ENCODE peak calls at places on chromosome 19, in six cellular contexts. One of them, this sample, is unnamed.

GRCh38 chr19:41638624-41639023 is 11.8 kb upstream of the CEACAM4 start:
- DNase-seq in K562: no peak
- DNase-seq in GM12878: no peak
- DNase-seq in tibial nerve: no peak
- DNase-seq in stomach: no peak
- DNase-seq in sigmoid colon: no peak
- DNase-seq in this sample: no peak

GRCh38 chr19:31546561-31546960 is 197.3 kb upstream of the TSHZ3 start:
- DNase-seq in K562: no peak
- DNase-seq in GM12878: no peak
- DNase-seq in tibial nerve: no peak
- DNase-seq in stomach: no peak
- DNase-seq in sigmoid colon: no peak
- DNase-seq in this sample: no peak

GRCh38 chr19:52542984-52543664 is 15.7 kb downstream of the ZNF808 start:
- DNase-seq in K562: no peak
- DNase-seq in GM12878: peak; percentile 66
- DNase-seq in tibial nerve: no peak
- DNase-seq in stomach: no peak
- DNase-seq in sigmoid colon: no peak
- DNase-seq in this sample: no peak

GRCh38 chr19:10788146-10788545 is 47.9 kb downstream of the TMED1 start:
- DNase-seq in K562: no peak
- DNase-seq in GM12878: no peak
- DNase-seq in tibial nerve: no peak
- DNase-seq in stomach: no peak
- DNase-seq in sigmoid colon: no peak
- DNase-seq in this sample: no peak

GRCh38 chr19:54560881-54561385 is 12.7 kb upstream of the LILRA2 start:
- DNase-seq in K562: no peak
- DNase-seq in GM12878: no peak
- DNase-seq in tibial nerve: no peak
- DNase-seq in stomach: no peak
- DNase-seq in sigmoid colon: no peak
- DNase-seq in this sample: no peak

GRCh38 chr19:46761418-46761831 is 15.2 kb upstream of the STRN4 start:
- DNase-seq in K562: no peak
- DNase-seq in GM12878: no peak
- DNase-seq in tibial nerve: no peak
- DNase-seq in stomach: no peak
- DNase-seq in sigmoid colon: no peak
- DNase-seq in this sample: no peak

GRCh38 chr19:6564393-6564792 is 26.6 kb downstream of the CD70 start:
- DNase-seq in K562: peak; percentile 69
- DNase-seq in GM12878: no peak
- DNase-seq in tibial nerve: no peak
- DNase-seq in stomach: no peak
- DNase-seq in sigmoid colon: no peak
- DNase-seq in this sample: no peak

GRCh38 chr19:35229601-35230000 is 1.1 kb upstream of the FAM187B start:
- DNase-seq in K562: no peak
- DNase-seq in GM12878: no peak
- DNase-seq in tibial nerve: no peak
- DNase-seq in stomach: no peak
- DNase-seq in sigmoid colon: no peak
- DNase-seq in this sample: no peak

GRCh38 chr19:43983912-43984686 is at the start of gene ZNF155:
- DNase-seq in K562: peak; percentile 63
- DNase-seq in GM12878: peak; percentile 81
- DNase-seq in tibial nerve: peak; percentile 87
- DNase-seq in stomach: peak; percentile 90
- DNase-seq in sigmoid colon: peak; percentile 97
- DNase-seq in this sample: peak; percentile 89

GRCh38 chr19:49638360-49638759 is 1.6 kb downstream of the RRAS start:
- DNase-seq in K562: no peak
- DNase-seq in GM12878: no peak
- DNase-seq in tibial nerve: no peak
- DNase-seq in stomach: no peak
- DNase-seq in sigmoid colon: no peak
- DNase-seq in this sample: no peak

GRCh38 chr19:5563941-5564612 is 3.7 kb downstream of the TINCR start:
- DNase-seq in K562: no peak
- DNase-seq in GM12878: no peak
- DNase-seq in tibial nerve: no peak
- DNase-seq in stomach: no peak
- DNase-seq in sigmoid colon: no peak
- DNase-seq in this sample: no peak

GRCh38 chr19:53158119-53158656 is 665 bp downstream of the ZNF347 start:
- DNase-seq in K562: peak; percentile 37
- DNase-seq in GM12878: no peak
- DNase-seq in tibial nerve: no peak
- DNase-seq in stomach: peak; percentile 29
- DNase-seq in sigmoid colon: peak; percentile 66
- DNase-seq in this sample: peak; percentile 46

GRCh38 chr19:54889566-54889965 is 15.5 kb downstream of the FCAR start:
- DNase-seq in K562: no peak
- DNase-seq in GM12878: no peak
- DNase-seq in tibial nerve: no peak
- DNase-seq in stomach: no peak
- DNase-seq in sigmoid colon: no peak
- DNase-seq in this sample: no peak

GRCh38 chr19:20558011-20558410 is 7.6 kb downstream of the ZNF737 start:
- DNase-seq in K562: no peak
- DNase-seq in GM12878: no peak
- DNase-seq in tibial nerve: no peak
- DNase-seq in stomach: no peak
- DNase-seq in sigmoid colon: no peak
- DNase-seq in this sample: no peak

GRCh38 chr19:54208784-54209057 is 8.1 kb downstream of the RPS9 start:
- DNase-seq in K562: no peak
- DNase-seq in GM12878: no peak
- DNase-seq in tibial nerve: no peak
- DNase-seq in stomach: no peak
- DNase-seq in sigmoid colon: no peak
- DNase-seq in this sample: no peak

GRCh38 chr19:42693760-42694350 is 46.4 kb downstream of the PSG3 start:
- DNase-seq in K562: peak; percentile 19
- DNase-seq in GM12878: no peak
- DNase-seq in tibial nerve: no peak
- DNase-seq in stomach: no peak
- DNase-seq in sigmoid colon: no peak
- DNase-seq in this sample: no peak

GRCh38 chr19:19274146-19274545 is 1.0 kb upstream of the TM6SF2 start:
- DNase-seq in K562: no peak
- DNase-seq in GM12878: no peak
- DNase-seq in tibial nerve: no peak
- DNase-seq in stomach: no peak
- DNase-seq in sigmoid colon: no peak
- DNase-seq in this sample: no peak

GRCh38 chr19:2613507-2614295 is 88.8 kb downstream of the GNG7 start:
- DNase-seq in K562: peak; percentile 69
- DNase-seq in GM12878: no peak
- DNase-seq in tibial nerve: no peak
- DNase-seq in stomach: peak; percentile 60
- DNase-seq in sigmoid colon: peak; percentile 73
- DNase-seq in this sample: no peak

GRCh38 chr19:13037718-13038117 is 42.4 kb downstream of the NFIX start:
- DNase-seq in K562: no peak
- DNase-seq in GM12878: no peak
- DNase-seq in tibial nerve: no peak
- DNase-seq in stomach: no peak
- DNase-seq in sigmoid colon: no peak
- DNase-seq in this sample: no peak
- H3K4me1 ChIP-seq in K562: peaks cover 18% of the 10 kb centered on the region
- H3K4me1 ChIP-seq in GM12878: no peaks in the 10 kb centered on the region
- H3K4me1 ChIP-seq in tibial nerve: no peaks in the 10 kb centered on the region
- H3K4me1 ChIP-seq in stomach: peaks cover 70% of the 10 kb centered on the region
- H3K4me1 ChIP-seq in sigmoid colon: peaks cover 95% of the 10 kb centered on the region
- H3K4me1 ChIP-seq in this sample: peaks cover 39% of the 10 kb centered on the region

GRCh38 chr19:18143902-18144301 is 9.1 kb upstream of the PIK3R2 start:
- DNase-seq in K562: no peak
- DNase-seq in GM12878: no peak
- DNase-seq in tibial nerve: no peak
- DNase-seq in stomach: no peak
- DNase-seq in sigmoid colon: no peak
- DNase-seq in this sample: no peak

GRCh38 chr19:18137242-18137641 is 15.7 kb upstream of the PIK3R2 start:
- DNase-seq in K562: no peak
- DNase-seq in GM12878: no peak
- DNase-seq in tibial nerve: no peak
- DNase-seq in stomach: no peak
- DNase-seq in sigmoid colon: no peak
- DNase-seq in this sample: no peak

GRCh38 chr19:18144361-18144760 is 8.6 kb upstream of the PIK3R2 start:
- DNase-seq in K562: no peak
- DNase-seq in GM12878: no peak
- DNase-seq in tibial nerve: no peak
- DNase-seq in stomach: no peak
- DNase-seq in sigmoid colon: no peak
- DNase-seq in this sample: no peak

GRCh38 chr19:18141031-18141430 is 11.9 kb upstream of the PIK3R2 start:
- DNase-seq in K562: no peak
- DNase-seq in GM12878: no peak
- DNase-seq in tibial nerve: no peak
- DNase-seq in stomach: no peak
- DNase-seq in sigmoid colon: no peak
- DNase-seq in this sample: no peak

DNA sequence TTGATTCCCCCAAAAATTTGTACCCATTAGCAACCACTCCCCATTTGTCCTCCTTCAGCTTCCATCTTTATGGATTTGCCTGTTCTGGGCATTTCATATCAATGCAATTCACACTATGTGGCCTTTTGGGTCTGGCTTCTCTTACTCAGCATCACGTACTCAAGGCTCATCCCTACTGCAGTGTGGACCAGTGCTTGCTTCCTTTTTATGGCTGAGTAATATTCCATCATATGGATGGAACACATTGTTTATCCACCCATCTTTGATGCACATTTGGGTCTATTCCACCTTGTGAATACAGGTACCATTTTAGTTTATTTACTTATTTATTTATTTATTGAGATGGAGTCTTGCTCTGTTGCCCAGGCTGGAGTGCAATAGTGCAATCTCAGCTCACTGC is 12.5 kb upstream of the PIK3R2 start:
- DNase-seq in K562: no peak
- DNase-seq in GM12878: no peak
- DNase-seq in tibial nerve: no peak
- DNase-seq in stomach: no peak
- DNase-seq in sigmoid colon: no peak
- DNase-seq in this sample: no peak
- TF ChIP-seq EP300 in K562: no peak
- TF ChIP-seq EP300 in GM12878: no peak
- TF ChIP-seq EP300 in tibial nerve: no peak
- TF ChIP-seq EP300 in stomach: no peak
- TF ChIP-seq EP300 in sigmoid colon: no peak
- TF ChIP-seq EP300 in this sample: no peak

GRCh38 chr19:8396185-8396562 is 6.0 kb downstream of the RAB11B start:
- DNase-seq in K562: no peak
- DNase-seq in GM12878: no peak
- DNase-seq in tibial nerve: no peak
- DNase-seq in stomach: no peak
- DNase-seq in sigmoid colon: no peak
- DNase-seq in this sample: no peak
- H3K4me1 ChIP-seq in K562: peaks cover 64% of the 10 kb centered on the region
- H3K4me1 ChIP-seq in GM12878: peaks cover 13% of the 10 kb centered on the region
- H3K4me1 ChIP-seq in tibial nerve: no peaks in the 10 kb centered on the region
- H3K4me1 ChIP-seq in stomach: peaks cover 72% of the 10 kb centered on the region
- H3K4me1 ChIP-seq in sigmoid colon: peaks cover 64% of the 10 kb centered on the region
- H3K4me1 ChIP-seq in this sample: peaks cover 27% of the 10 kb centered on the region

GRCh38 chr19:1154731-1155351 is 19.2 kb downstream of the SBNO2 start:
- DNase-seq in K562: no peak
- DNase-seq in GM12878: no peak
- DNase-seq in tibial nerve: peak; percentile 86
- DNase-seq in stomach: peak; percentile 87
- DNase-seq in sigmoid colon: peak; percentile 96
- DNase-seq in this sample: peak; percentile 87
- TF ChIP-seq EP300 in K562: no peak
- TF ChIP-seq EP300 in GM12878: no peak
- TF ChIP-seq EP300 in tibial nerve: peak; percentile 97
- TF ChIP-seq EP300 in stomach: peak; percentile 91
- TF ChIP-seq EP300 in sigmoid colon: peak; percentile 69
- TF ChIP-seq EP300 in this sample: peak; percentile 99

GRCh38 chr19:36997152-36997842 is 80.9 kb upstream of the ZNF420 start:
- DNase-seq in K562: no peak
- DNase-seq in GM12878: no peak
- DNase-seq in tibial nerve: no peak
- DNase-seq in stomach: no peak
- DNase-seq in sigmoid colon: no peak
- DNase-seq in this sample: no peak
- H3K4me1 ChIP-seq in K562: no peaks in the 10 kb centered on the region
- H3K4me1 ChIP-seq in GM12878: no peaks in the 10 kb centered on the region
- H3K4me1 ChIP-seq in tibial nerve: no peaks in the 10 kb centered on the region
- H3K4me1 ChIP-seq in stomach: no peaks in the 10 kb centered on the region
- H3K4me1 ChIP-seq in sigmoid colon: no peaks in the 10 kb centered on the region
- H3K4me1 ChIP-seq in this sample: no peaks in the 10 kb centered on the region